ENCODE peak calls at places on chromosomes 11 and 22, in seven cellular contexts. One of them, this sample, is unnamed.

GRCh38 chr11:119114351-119114750 is 7.0 kb upstream of the HINFP start:
- DNase-seq in kidney: no peak
- DNase-seq in astrocyte of the spinal cord: no peak
- DNase-seq in CD4-positive, CD25-positive, alpha-beta regulatory T cell: no peak
- DNase-seq in adipocyte: no peak
- DNase-seq in brain microvascular endothelial cell: no peak
- DNase-seq in breast epithelium: no peak
- DNase-seq in this sample: no peak

GRCh38 chr11:46429709-46430108 is 38.1 kb upstream of the CHRM4 start:
- DNase-seq in kidney: no peak
- DNase-seq in astrocyte of the spinal cord: no peak
- DNase-seq in adipocyte: peak; percentile 55
- DNase-seq in breast epithelium: no peak
- DNase-seq in CD4-positive, CD25-positive, alpha-beta regulatory T cell: no peak
- DNase-seq in brain microvascular endothelial cell: no peak
- DNase-seq in this sample: no peak

GRCh38 chr11:7672960-7673723 is at the start of gene CYB5R2:
- DNase-seq in CD4-positive, CD25-positive, alpha-beta regulatory T cell: no peak
- DNase-seq in kidney: peak; percentile 92
- DNase-seq in adipocyte: peak; percentile 46
- DNase-seq in brain microvascular endothelial cell: no peak
- DNase-seq in astrocyte of the spinal cord: no peak
- DNase-seq in breast epithelium: peak; percentile 62
- DNase-seq in this sample: no peak

GRCh38 chr11:73872746-73873412 is 3.8 kb downstream of the COA4 start:
- DNase-seq in astrocyte of the spinal cord: no peak
- DNase-seq in CD4-positive, CD25-positive, alpha-beta regulatory T cell: no peak
- DNase-seq in brain microvascular endothelial cell: no peak
- DNase-seq in breast epithelium: no peak
- DNase-seq in kidney: no peak
- DNase-seq in adipocyte: no peak
- DNase-seq in this sample: no peak

GRCh38 chr22:25840162-25840561 is 98.2 kb downstream of the MYO18B start:
- DNase-seq in brain microvascular endothelial cell: no peak
- DNase-seq in CD4-positive, CD25-positive, alpha-beta regulatory T cell: no peak
- DNase-seq in astrocyte of the spinal cord: no peak
- DNase-seq in kidney: no peak
- DNase-seq in adipocyte: no peak
- DNase-seq in breast epithelium: no peak
- DNase-seq in this sample: peak; percentile 51

GRCh38 chr22:48643066-48643731 is 1184.5 kb downstream of the BRD1 start:
- DNase-seq in breast epithelium: no peak
- DNase-seq in adipocyte: no peak
- DNase-seq in astrocyte of the spinal cord: no peak
- DNase-seq in CD4-positive, CD25-positive, alpha-beta regulatory T cell: no peak
- DNase-seq in brain microvascular endothelial cell: no peak
- DNase-seq in kidney: no peak
- DNase-seq in this sample: no peak

GRCh38 chr22:39477542-39477941 is 20.7 kb downstream of the MGAT3 start:
- DNase-seq in breast epithelium: no peak
- DNase-seq in kidney: no peak
- DNase-seq in adipocyte: no peak
- DNase-seq in brain microvascular endothelial cell: no peak
- DNase-seq in CD4-positive, CD25-positive, alpha-beta regulatory T cell: no peak
- DNase-seq in astrocyte of the spinal cord: no peak
- DNase-seq in this sample: no peak

GRCh38 chr22:23704829-23705228 is 14.0 kb downstream of the RGL4 start:
- DNase-seq in kidney: no peak
- DNase-seq in brain microvascular endothelial cell: no peak
- DNase-seq in astrocyte of the spinal cord: no peak
- DNase-seq in CD4-positive, CD25-positive, alpha-beta regulatory T cell: peak; percentile 24
- DNase-seq in breast epithelium: no peak
- DNase-seq in adipocyte: no peak
- DNase-seq in this sample: no peak

GRCh38 chr11:66886317-66886588 is 29.4 kb downstream of the LRFN4 start:
- DNase-seq in astrocyte of the spinal cord: no peak
- DNase-seq in breast epithelium: no peak
- DNase-seq in CD4-positive, CD25-positive, alpha-beta regulatory T cell: no peak
- DNase-seq in brain microvascular endothelial cell: no peak
- DNase-seq in kidney: no peak
- DNase-seq in adipocyte: no peak
- DNase-seq in this sample: no peak

GRCh38 chr11:111845256-111846028 is 25.9 kb downstream of the ALG9 start:
- DNase-seq in astrocyte of the spinal cord: no peak
- DNase-seq in brain microvascular endothelial cell: no peak
- DNase-seq in CD4-positive, CD25-positive, alpha-beta regulatory T cell: no peak
- DNase-seq in kidney: no peak
- DNase-seq in adipocyte: peak; percentile 5
- DNase-seq in breast epithelium: no peak
- DNase-seq in this sample: no peak

GRCh38 chr11:68340003-68340767 is 27.8 kb downstream of the LRP5 start:
- DNase-seq in CD4-positive, CD25-positive, alpha-beta regulatory T cell: peak; percentile 56
- DNase-seq in breast epithelium: no peak
- DNase-seq in adipocyte: no peak
- DNase-seq in brain microvascular endothelial cell: no peak
- DNase-seq in kidney: no peak
- DNase-seq in astrocyte of the spinal cord: no peak
- DNase-seq in this sample: no peak

GRCh38 chr22:21449531-21450319 is 17.5 kb upstream of the TMEM191C start:
- DNase-seq in brain microvascular endothelial cell: no peak
- DNase-seq in CD4-positive, CD25-positive, alpha-beta regulatory T cell: no peak
- DNase-seq in kidney: peak; percentile 68
- DNase-seq in breast epithelium: no peak
- DNase-seq in astrocyte of the spinal cord: no peak
- DNase-seq in adipocyte: no peak
- DNase-seq in this sample: peak; percentile 58

GRCh38 chr11:72607101-72607468 is 67.1 kb downstream of the PDE2A start:
- DNase-seq in astrocyte of the spinal cord: no peak
- DNase-seq in brain microvascular endothelial cell: no peak
- DNase-seq in breast epithelium: no peak
- DNase-seq in CD4-positive, CD25-positive, alpha-beta regulatory T cell: no peak
- DNase-seq in adipocyte: no peak
- DNase-seq in kidney: no peak
- DNase-seq in this sample: no peak

GRCh38 chr22:24894220-24894975 is 52.1 kb downstream of the LHFPL7 start:
- DNase-seq in CD4-positive, CD25-positive, alpha-beta regulatory T cell: no peak
- DNase-seq in kidney: peak; percentile 95
- DNase-seq in brain microvascular endothelial cell: peak; percentile 95
- DNase-seq in adipocyte: peak; percentile 60
- DNase-seq in astrocyte of the spinal cord: peak; percentile 98
- DNase-seq in breast epithelium: peak; percentile 90
- DNase-seq in this sample: no peak

GRCh38 chr11:33227578-33228261 is 29.5 kb upstream of the HIPK3 start:
- DNase-seq in adipocyte: peak; percentile 87
- DNase-seq in brain microvascular endothelial cell: no peak
- DNase-seq in kidney: no peak
- DNase-seq in breast epithelium: no peak
- DNase-seq in astrocyte of the spinal cord: no peak
- DNase-seq in CD4-positive, CD25-positive, alpha-beta regulatory T cell: no peak
- DNase-seq in this sample: no peak

GRCh38 chr22:22196833-22197477 is 47.6 kb upstream of the VPREB1 start:
- DNase-seq in adipocyte: no peak
- DNase-seq in astrocyte of the spinal cord: no peak
- DNase-seq in CD4-positive, CD25-positive, alpha-beta regulatory T cell: no peak
- DNase-seq in breast epithelium: no peak
- DNase-seq in kidney: no peak
- DNase-seq in brain microvascular endothelial cell: no peak
- DNase-seq in this sample: no peak

GRCh38 chr11:131544591-131544990 is 174.2 kb downstream of the NTM start:
- DNase-seq in adipocyte: no peak
- DNase-seq in breast epithelium: no peak
- DNase-seq in brain microvascular endothelial cell: no peak
- DNase-seq in astrocyte of the spinal cord: no peak
- DNase-seq in CD4-positive, CD25-positive, alpha-beta regulatory T cell: no peak
- DNase-seq in kidney: no peak
- DNase-seq in this sample: no peak

GRCh38 chr11:100812517-100812916 is 125.4 kb downstream of the ARHGAP42 start:
- DNase-seq in kidney: no peak
- DNase-seq in astrocyte of the spinal cord: no peak
- DNase-seq in breast epithelium: no peak
- DNase-seq in adipocyte: no peak
- DNase-seq in CD4-positive, CD25-positive, alpha-beta regulatory T cell: no peak
- DNase-seq in brain microvascular endothelial cell: no peak
- DNase-seq in this sample: no peak

GRCh38 chr11:79078999-79079398 is 361.8 kb downstream of the TENM4 start:
- DNase-seq in breast epithelium: no peak
- DNase-seq in CD4-positive, CD25-positive, alpha-beta regulatory T cell: no peak
- DNase-seq in astrocyte of the spinal cord: no peak
- DNase-seq in adipocyte: no peak
- DNase-seq in kidney: no peak
- DNase-seq in brain microvascular endothelial cell: no peak
- DNase-seq in this sample: no peak

GRCh38 chr11:116086426-116086825 is 582.2 kb upstream of the CADM1 start:
- DNase-seq in CD4-positive, CD25-positive, alpha-beta regulatory T cell: no peak
- DNase-seq in breast epithelium: no peak
- DNase-seq in kidney: no peak
- DNase-seq in adipocyte: no peak
- DNase-seq in astrocyte of the spinal cord: no peak
- DNase-seq in brain microvascular endothelial cell: no peak
- DNase-seq in this sample: no peak

DNA sequence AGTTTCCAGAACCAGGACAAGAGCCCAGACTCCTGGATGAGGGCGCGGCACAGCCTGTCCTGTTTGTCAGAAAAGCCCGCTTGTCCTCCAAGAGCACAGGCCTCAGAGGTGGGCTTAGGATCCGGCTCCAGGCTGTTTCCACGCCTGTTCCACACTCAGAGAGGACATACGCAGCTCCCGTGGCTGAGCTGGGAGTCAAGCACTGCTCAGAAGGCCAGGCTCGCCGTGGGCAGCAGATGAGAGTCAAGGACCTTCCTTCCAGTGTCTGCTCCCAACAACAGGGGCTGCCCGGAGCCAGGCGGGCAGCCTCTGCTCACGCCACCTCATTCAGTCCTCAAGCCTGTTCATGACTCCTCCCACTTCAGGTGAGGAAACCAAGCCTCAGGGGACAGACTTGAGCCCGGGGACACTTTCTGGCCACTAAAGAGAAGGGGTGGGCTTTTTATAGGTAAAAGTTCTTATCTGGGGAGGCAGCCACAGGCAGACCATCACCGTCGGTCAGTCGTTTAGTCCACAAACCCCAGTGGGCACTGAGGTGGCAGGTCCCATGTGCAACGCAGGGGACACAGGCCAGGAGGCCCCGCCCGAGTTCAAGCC is 3.8 kb downstream of the CYB5R3 start:
- DNase-seq in adipocyte: no peak
- DNase-seq in brain microvascular endothelial cell: no peak
- DNase-seq in kidney: no peak
- DNase-seq in astrocyte of the spinal cord: no peak
- DNase-seq in breast epithelium: peak; percentile 37
- DNase-seq in CD4-positive, CD25-positive, alpha-beta regulatory T cell: no peak
- DNase-seq in this sample: no peak
- H3K4me3 ChIP-seq in adipocyte: peak overlapping the region; percentile 90
- H3K4me3 ChIP-seq in brain microvascular endothelial cell: no peak overlapping the region
- H3K4me3 ChIP-seq in kidney: no peak overlapping the region
- H3K4me3 ChIP-seq in astrocyte of the spinal cord: no peak overlapping the region
- H3K4me3 ChIP-seq in breast epithelium: peak overlapping the region; percentile 28
- H3K4me3 ChIP-seq in CD4-positive, CD25-positive, alpha-beta regulatory T cell: no peak overlapping the region
- H3K4me3 ChIP-seq in this sample: no peak overlapping the region

GRCh38 chr11:12715941-12716340 is 41.7 kb downstream of the TEAD1 start:
- DNase-seq in kidney: peak; percentile 76
- DNase-seq in brain microvascular endothelial cell: no peak
- DNase-seq in adipocyte: no peak
- DNase-seq in breast epithelium: no peak
- DNase-seq in CD4-positive, CD25-positive, alpha-beta regulatory T cell: no peak
- DNase-seq in astrocyte of the spinal cord: no peak
- DNase-seq in this sample: no peak

GRCh38 chr11:12716816-12717215 is 42.6 kb downstream of the TEAD1 start:
- DNase-seq in brain microvascular endothelial cell: no peak
- DNase-seq in kidney: no peak
- DNase-seq in breast epithelium: no peak
- DNase-seq in CD4-positive, CD25-positive, alpha-beta regulatory T cell: no peak
- DNase-seq in adipocyte: no peak
- DNase-seq in astrocyte of the spinal cord: no peak
- DNase-seq in this sample: no peak

GRCh38 chr11:12715131-12715530 is 40.9 kb downstream of the TEAD1 start:
- DNase-seq in astrocyte of the spinal cord: no peak
- DNase-seq in breast epithelium: no peak
- DNase-seq in kidney: no peak
- DNase-seq in CD4-positive, CD25-positive, alpha-beta regulatory T cell: no peak
- DNase-seq in adipocyte: no peak
- DNase-seq in brain microvascular endothelial cell: no peak
- DNase-seq in this sample: no peak

GRCh38 chr11:12719221-12719620 is 45.0 kb downstream of the TEAD1 start:
- DNase-seq in breast epithelium: no peak
- DNase-seq in adipocyte: no peak
- DNase-seq in kidney: no peak
- DNase-seq in astrocyte of the spinal cord: peak; percentile 39
- DNase-seq in CD4-positive, CD25-positive, alpha-beta regulatory T cell: no peak
- DNase-seq in brain microvascular endothelial cell: no peak
- DNase-seq in this sample: no peak

GRCh38 chr11:12717851-12718291 is 43.6 kb downstream of the TEAD1 start:
- DNase-seq in breast epithelium: no peak
- DNase-seq in brain microvascular endothelial cell: no peak
- DNase-seq in kidney: no peak
- DNase-seq in adipocyte: no peak
- DNase-seq in astrocyte of the spinal cord: no peak
- DNase-seq in CD4-positive, CD25-positive, alpha-beta regulatory T cell: peak; percentile 48
- DNase-seq in this sample: no peak
- H3K4me3 ChIP-seq in breast epithelium: no peak overlapping the region
- H3K4me3 ChIP-seq in brain microvascular endothelial cell: no peak overlapping the region
- H3K4me3 ChIP-seq in kidney: no peak overlapping the region
- H3K4me3 ChIP-seq in adipocyte: no peak overlapping the region
- H3K4me3 ChIP-seq in astrocyte of the spinal cord: no peak overlapping the region
- H3K4me3 ChIP-seq in CD4-positive, CD25-positive, alpha-beta regulatory T cell: no peak overlapping the region
- H3K4me3 ChIP-seq in this sample: no peak overlapping the region

GRCh38 chr11:104705475-104706195 is 192.6 kb downstream of the CASP12 start:
- DNase-seq in brain microvascular endothelial cell: peak; percentile 19
- DNase-seq in astrocyte of the spinal cord: peak; percentile 42
- DNase-seq in breast epithelium: peak; percentile 30
- DNase-seq in kidney: no peak
- DNase-seq in CD4-positive, CD25-positive, alpha-beta regulatory T cell: peak; percentile 89
- DNase-seq in adipocyte: no peak
- DNase-seq in this sample: peak; percentile 74
- H3K4me3 ChIP-seq in brain microvascular endothelial cell: no peak overlapping the region
- H3K4me3 ChIP-seq in astrocyte of the spinal cord: no peak overlapping the region
- H3K4me3 ChIP-seq in breast epithelium: no peak overlapping the region
- H3K4me3 ChIP-seq in kidney: no peak overlapping the region
- H3K4me3 ChIP-seq in CD4-positive, CD25-positive, alpha-beta regulatory T cell: peak overlapping the region; percentile 91
- H3K4me3 ChIP-seq in adipocyte: no peak overlapping the region
- H3K4me3 ChIP-seq in this sample: no peak overlapping the region

GRCh38 chr11:57458060-57458409 is 2.3 kb upstream of the RTN4RL2 start:
- DNase-seq in CD4-positive, CD25-positive, alpha-beta regulatory T cell: no peak
- DNase-seq in breast epithelium: no peak
- DNase-seq in adipocyte: no peak
- DNase-seq in brain microvascular endothelial cell: no peak
- DNase-seq in kidney: no peak
- DNase-seq in astrocyte of the spinal cord: no peak
- DNase-seq in this sample: no peak

GRCh38 chr11:57460017-57460755 is at the start of gene RTN4RL2:
- DNase-seq in kidney: peak; percentile 78
- DNase-seq in adipocyte: peak; percentile 57
- DNase-seq in CD4-positive, CD25-positive, alpha-beta regulatory T cell: no peak
- DNase-seq in breast epithelium: no peak
- DNase-seq in astrocyte of the spinal cord: peak; percentile 20
- DNase-seq in brain microvascular endothelial cell: peak; percentile 20
- DNase-seq in this sample: peak; percentile 86

GRCh38 chr11:57460756-57461749 is 725 bp downstream of the RTN4RL2 start:
- DNase-seq in CD4-positive, CD25-positive, alpha-beta regulatory T cell: no peak
- DNase-seq in astrocyte of the spinal cord: no peak
- DNase-seq in brain microvascular endothelial cell: no peak
- DNase-seq in adipocyte: no peak
- DNase-seq in breast epithelium: no peak
- DNase-seq in kidney: peak; percentile 81
- DNase-seq in this sample: peak; percentile 82

GRCh38 chr11:57458410-57459111 is 1.8 kb upstream of the RTN4RL2 start:
- DNase-seq in adipocyte: peak; percentile 71
- DNase-seq in breast epithelium: no peak
- DNase-seq in brain microvascular endothelial cell: peak; percentile 2
- DNase-seq in astrocyte of the spinal cord: no peak
- DNase-seq in CD4-positive, CD25-positive, alpha-beta regulatory T cell: peak; percentile 43
- DNase-seq in kidney: peak; percentile 82
- DNase-seq in this sample: peak; percentile 82

GRCh38 chr11:57459112-57460016 is 964 bp upstream of the RTN4RL2 start:
- DNase-seq in kidney: peak; percentile 83
- DNase-seq in brain microvascular endothelial cell: no peak
- DNase-seq in astrocyte of the spinal cord: no peak
- DNase-seq in breast epithelium: no peak
- DNase-seq in CD4-positive, CD25-positive, alpha-beta regulatory T cell: peak; percentile 29
- DNase-seq in adipocyte: no peak
- DNase-seq in this sample: peak; percentile 86
- H3K4me3 ChIP-seq in kidney: peak overlapping the region; percentile 42
- H3K4me3 ChIP-seq in brain microvascular endothelial cell: peak overlapping the region; percentile 24
- H3K4me3 ChIP-seq in astrocyte of the spinal cord: no peak overlapping the region
- H3K4me3 ChIP-seq in breast epithelium: peak overlapping the region; percentile 30
- H3K4me3 ChIP-seq in CD4-positive, CD25-positive, alpha-beta regulatory T cell: peak overlapping the region; percentile 78
- H3K4me3 ChIP-seq in adipocyte: peak overlapping the region; percentile 72
- H3K4me3 ChIP-seq in this sample: peak overlapping the region; percentile 45